ENCODE peak calls at places on chromosome 19, in ten cellular contexts. X is cardiac muscle cell; O is T-helper 17 cell; Q is SK-N-DZ; G is choroid plexus epithelial cell; N is GM19239; R is stimulated activated CD4-positive, alpha-beta T cell treated with anti-CD3 and anti-CD28 coated beads, Interleukin-12 subunit alpha, Interleukin-12 subunit beta, amount 100 ng/mL, for 4 hours; P is activated CD4-positive, alpha-beta T cell treated with anti-CD3 and anti-CD28 coated beads for 4 hours; I is A549; A is NCI-H2081. U is an unnamed sample.

GRCh38 chr19:49491030-49491803 is 3.8 kb downstream of the RPL13A start:
- DNase-seq in G (no peak), Q (no peak), N (no peak), I (no peak), R (no peak), P (no peak), O (no peak), A (no peak), X (no peak), U (no peak)

GRCh38 chr19:29503140-29503758 is 22.5 kb upstream of the VSTM2B start:
- DNase-seq in A (no peak), Q (no peak), G (no peak), O (no peak), X (no peak), R (no peak), N (no peak), I (no peak), P (no peak), U (no peak)

GRCh38 chr19:37941820-37942515 is 35.0 kb downstream of the SIPA1L3 start:
- DNase-seq in A (no peak), P (no peak), X (no peak), N (no peak), Q (no peak), I (peak), G (no peak), O (no peak), R (no peak), U (no peak)

GRCh38 chr19:29812881-29813275 is 1.1 kb downstream of the CCNE1 start:
- DNase-seq in P (no peak), I (no peak), O (no peak), G (no peak), R (no peak), Q (no peak), A (no peak), N (no peak), X (no peak), U (no peak)

GRCh38 chr19:54218960-54219661 is 3.7 kb downstream of the LILRB3 start:
- DNase-seq in A (no peak), X (no peak), G (no peak), N (no peak), I (peak), O (no peak), P (no peak), Q (no peak), R (no peak), U (no peak)

GRCh38 chr19:15869109-15869555 is 28.7 kb downstream of the CYP4F2 start:
- DNase-seq in A (no peak), R (peak), X (no peak), O (no peak), G (peak), P (peak), Q (no peak), I (peak), N (peak), U (no peak)

GRCh38 chr19:41546386-41546789 is 29.6 kb upstream of the CEACAM21 start:
- DNase-seq in G (no peak), P (no peak), Q (no peak), I (no peak), O (no peak), R (no peak), N (no peak), X (no peak), A (no peak), U (peak)

GRCh38 chr19:54002495-54003315 is 11.3 kb downstream of the CACNG6 start:
- DNase-seq in N (no peak), O (no peak), P (no peak), R (no peak), I (no peak), A (no peak), Q (no peak), G (peak), X (no peak), U (no peak)

GRCh38 chr19:15583346-15583745 is 31.7 kb upstream of the CYP4F8 start:
- DNase-seq in G (no peak), A (no peak), O (no peak), P (no peak), X (no peak), R (no peak), N (no peak), I (no peak), Q (no peak), U (no peak)

GRCh38 chr19:54430306-54431254 is 15.3 kb downstream of the TTYH1 start:
- DNase-seq in X (peak), P (peak), Q (peak), N (no peak), A (no peak), I (peak), O (peak), G (peak), R (peak), U (peak)

GRCh38 chr19:30046522-30046921 is 104.5 kb downstream of the URI1 start:
- DNase-seq in O (no peak), N (no peak), R (no peak), I (peak), P (no peak), X (no peak), G (peak), Q (peak), A (no peak), U (no peak)

GRCh38 chr19:2495651-2496316 is 19.9 kb downstream of the GADD45B start:
- DNase-seq in I (no peak), Q (no peak), O (no peak), A (no peak), P (no peak), N (no peak), R (no peak), X (peak), G (no peak), U (peak)

GRCh38 chr19:45766919-45767346 is 2.1 kb downstream of the SIX5 start:
- DNase-seq in A (no peak), X (peak), G (peak), N (no peak), P (no peak), R (no peak), I (no peak), Q (no peak), O (no peak), U (peak)

GRCh38 chr19:17109962-17110598 is 34.5 kb downstream of the MYO9B start:
- DNase-seq in R (no peak), I (no peak), A (no peak), X (no peak), P (no peak), Q (no peak), O (no peak), N (peak), G (no peak), U (peak)

GRCh38 chr19:30692517-30692870 is 320.3 kb downstream of the ZNF536 start:
- DNase-seq in Q (no peak), G (peak), N (no peak), P (no peak), O (no peak), R (no peak), A (no peak), I (no peak), X (no peak), U (no peak)

GRCh38 chr19:11423804-11424318 is 4.7 kb upstream of the RGL3 start:
- DNase-seq in I (no peak), Q (no peak), G (no peak), N (no peak), P (no peak), A (no peak), O (no peak), X (no peak), R (no peak), U (no peak)

GRCh38 chr19:55174425-55175116 is 5.5 kb downstream of the SYT5 start:
- DNase-seq in N (no peak), O (no peak), R (no peak), G (no peak), X (no peak), Q (no peak), P (no peak), A (no peak), I (no peak), U (no peak)

GRCh38 chr19:16650821-16651220 is 9.1 kb downstream of the SMIM7 start:
- DNase-seq in G (no peak), R (no peak), N (no peak), Q (no peak), P (no peak), O (no peak), A (no peak), X (no peak), I (no peak), U (no peak)

GRCh38 chr19:10399878-10400277 is 3.5 kb downstream of the CDC37 start:
- DNase-seq in R (no peak), A (no peak), O (no peak), P (no peak), I (no peak), G (no peak), X (no peak), Q (no peak), N (no peak), U (peak)

GRCh38 chr19:2327773-2328400 is 499 bp downstream of the LSM7 start:
- DNase-seq in X (no peak), O (peak), A (peak), G (peak), N (peak), Q (peak), I (no peak), P (peak), R (peak), U (no peak)

GRCh38 chr19:4639531-4640246 is 373 bp downstream of the TNFAIP8L1 start:
- DNase-seq in X (no peak), O (no peak), P (peak), A (no peak), Q (no peak), R (no peak), N (no peak), G (no peak), I (no peak), U (peak)